ENCODE peak calls at places on chromosomes 11 and 22, in eight cellular contexts. Z, C, T, S, J, D, E and I are unnamed samples.

GRCh38 chr22:19498154-19498865 is 18.6 kb downstream of the CDC45 start:
- DNase-seq in Z (no peak), C (no peak), T (no peak), S (no peak), J (no peak), D (no peak), E (no peak), I (no peak)

GRCh38 chr11:60953781-60954180 is 1.8 kb upstream of the SLC15A3 start:
- DNase-seq in Z (no peak), C (no peak), T (no peak), S (no peak), J (no peak), D (no peak), E (no peak), I (no peak)

GRCh38 chr22:38212442-38212841 is 10.6 kb downstream of the MAFF start:
- DNase-seq in Z (no peak), C (no peak), T (no peak), S (no peak), J (no peak), D (no peak), E (no peak), I (no peak)

GRCh38 chr11:121892131-121892681 is 223.8 kb downstream of the BLID start:
- DNase-seq in Z (peak; percentile 39), C (no peak), T (no peak), S (no peak), J (no peak), D (no peak), E (no peak), I (no peak)

GRCh38 chr22:40651563-40652501 is 15.3 kb upstream of the MRTFA start:
- DNase-seq in Z (peak; percentile 94), C (peak; percentile 94), T (peak; percentile 79), S (no peak), J (peak; percentile 88), D (peak; percentile 94), E (peak; percentile 96), I (peak; percentile 97)

GRCh38 chr11:83895516-83895915 is 609.3 kb upstream of the CCDC90B start:
- DNase-seq in Z (no peak), C (no peak), T (no peak), S (peak; percentile 24), J (peak; percentile 2), D (no peak), E (no peak), I (no peak)

GRCh38 chr11:133501643-133502535 is 30.4 kb downstream of the OPCML start:
- DNase-seq in Z (no peak), C (no peak), T (no peak), S (no peak), J (peak; percentile 47), D (no peak), E (no peak), I (no peak)

GRCh38 chr11:93196816-93197382 is 892 bp downstream of the SLC36A4 start:
- DNase-seq in Z (peak; percentile 76), C (peak; percentile 37), T (no peak), S (no peak), J (no peak), D (peak; percentile 59), E (no peak), I (no peak)

GRCh38 chr11:114846040-114846791 is 167.9 kb downstream of the NXPE2 start:
- DNase-seq in Z (no peak), C (no peak), T (no peak), S (no peak), J (no peak), D (peak; percentile 26), E (peak; percentile 28), I (no peak)

GRCh38 chr22:17842386-17842785 is 68.1 kb upstream of the BID start:
- DNase-seq in Z (no peak), C (no peak), T (no peak), S (no peak), J (no peak), D (no peak), E (no peak), I (peak; percentile 76)

GRCh38 chr22:33789690-33790253 is 130.5 kb downstream of the LARGE1 start:
- DNase-seq in Z (no peak), C (no peak), T (no peak), S (no peak), J (no peak), D (no peak), E (no peak), I (no peak)

GRCh38 chr22:28773461-28773867 is 969 bp downstream of the CCDC117 start:
- DNase-seq in Z (no peak), C (no peak), T (no peak), S (no peak), J (no peak), D (no peak), E (no peak), I (no peak)